ENCODE peak calls at places on chromosomes 12 and 14, in ten cellular contexts. Y is activated CD8-positive, alpha-beta memory T cell treated with anti-CD3 and anti-CD28 coated beads, Interleukin-2, amount 50 U/mL, for 4 hours; V is psoas muscle; N is effector CD8-positive, alpha-beta T cell; Z is activated CD4-positive, alpha-beta T cell treated with anti-CD3 and anti-CD28 coated beads, Interleukin-2, amount 10 ng/mL, durations not matched to agents 7 days and 5 days; M is NCI-H146; O is stimulated activated CD4-positive, alpha-beta T cell treated with anti-CD3 and anti-CD28 coated beads, TNF-alpha, amount 100 ng/mL, for 1 hour; F is Right ventricle myocardium superior; U is HL-60; J is HTR-8/SVneo. D is an unnamed sample.

GRCh38 chr12:53999596-54000104 is 311 bp upstream of the HOXC9 start:
- DNase-seq in Y (no peak), V (peak), N (no peak), Z (no peak), M (no peak), O (no peak), F (no peak), U (no peak), J (no peak), D (no peak)

GRCh38 chr12:113658030-113658655 is 186.5 kb upstream of the LHX5 start:
- DNase-seq in Y (no peak), V (no peak), N (no peak), Z (no peak), M (no peak), O (no peak), F (no peak), U (no peak), J (no peak), D (no peak)

GRCh38 chr14:69803753-69804152 is 6.7 kb upstream of the SLC10A1 start:
- DNase-seq in Y (no peak), V (no peak), N (no peak), Z (no peak), M (no peak), O (no peak), F (no peak), U (no peak), J (no peak), D (no peak)

GRCh38 chr12:32454866-32455265 is 55.5 kb downstream of the FGD4 start:
- DNase-seq in Y (no peak), V (no peak), N (no peak), Z (no peak), M (no peak), O (no peak), F (no peak), U (no peak), J (no peak), D (no peak)

GRCh38 chr12:19461986-19462385 is 22.7 kb downstream of the AEBP2 start:
- DNase-seq in Y (peak), V (no peak), N (no peak), Z (no peak), M (no peak), O (no peak), F (no peak), U (no peak), J (no peak), D (no peak)

GRCh38 chr12:51788876-51789275 is 59.6 kb downstream of the FIGNL2 start:
- DNase-seq in Y (no peak), V (no peak), N (no peak), Z (no peak), M (no peak), O (no peak), F (no peak), U (no peak), J (peak), D (no peak)

GRCh38 chr12:53733051-53733812 is 6.0 kb upstream of the CALCOCO1 start:
- DNase-seq in Y (no peak), V (no peak), N (no peak), Z (no peak), M (no peak), O (no peak), F (no peak), U (no peak), J (no peak), D (no peak)

GRCh38 chr12:91139981-91140659 is 28.8 kb upstream of the LUM start:
- DNase-seq in Y (no peak), V (no peak), N (no peak), Z (no peak), M (no peak), O (no peak), F (no peak), U (no peak), J (no peak), D (no peak)

GRCh38 chr12:27779416-27779815 is 617 bp upstream of the KLHL42 start:
- DNase-seq in Y (peak), V (peak), N (no peak), Z (no peak), M (peak), O (no peak), F (no peak), U (peak), J (peak), D (peak)